ENCODE peak calls at places on chromosomes 13 and 19, in eight cellular contexts. L is IMR-90, W is GM23248, G is PC-3, S is neural progenitor cell, Y is trophoblast cell, Q is mesenchymal stem cell, I is hepatocyte. U is an unnamed sample. For H3K36me3, the result is how much of the 10 kb centered on the place peaks cover.

GRCh38 chr19:22783651-22784050 is 300 bp downstream of the ZNF99 start:
- DNase-seq in S (no peak), Q (no peak), L (no peak), I (no peak), W (no peak), G (no peak), Y (no peak), U (no peak)

GRCh38 chr13:74871671-74872070 is 610.3 kb downstream of the TBC1D4 start:
- DNase-seq in I (no peak), Y (no peak), S (no peak), G (peak), Q (no peak), W (no peak), L (no peak), U (no peak)

GRCh38 chr13:50224534-50224933 is 209.3 kb downstream of the KCNRG start:
- DNase-seq in I (no peak), Y (no peak), Q (no peak), L (peak), G (peak), S (no peak), W (peak), U (no peak)

GRCh38 chr13:31053098-31053497 is 108.6 kb downstream of the HSPH1 start:
- DNase-seq in S (no peak), I (no peak), G (peak), Y (no peak), W (peak), L (peak), Q (peak), U (no peak)

GRCh38 chr13:67421475-67421874 is 191.3 kb upstream of the PCDH9 start:
- DNase-seq in Q (no peak), Y (no peak), I (no peak), W (no peak), S (no peak), L (no peak), G (no peak), U (no peak)

GRCh38 chr13:59112375-59112774 is 1051.4 kb downstream of the DIAPH3 start:
- DNase-seq in Q (peak), G (peak), L (peak), Y (no peak), S (peak), W (peak), I (peak), U (no peak)

GRCh38 chr19:53965091-53965490 is 2.4 kb downstream of the CACNG8 start:
- DNase-seq in L (no peak), Q (no peak), S (no peak), G (no peak), W (no peak), I (no peak), Y (no peak), U (no peak)

GRCh38 chr13:91639316-91639715 is 240.9 kb downstream of the GPC5 start:
- DNase-seq in Q (no peak), W (no peak), I (no peak), L (peak), Y (no peak), G (no peak), S (no peak), U (no peak)

GRCh38 chr13:37735293-37735692 is 134.3 kb downstream of the TRPC4 start:
- DNase-seq in Q (no peak), Y (no peak), S (no peak), W (no peak), G (no peak), L (no peak), I (no peak), U (no peak)

GRCh38 chr13:85525411-85525810 is 273.8 kb downstream of the SLITRK6 start:
- DNase-seq in S (no peak), Y (no peak), G (no peak), Q (peak), W (no peak), L (no peak), I (no peak), U (no peak)

GRCh38 chr13:45372189-45373115 is 31.5 kb upstream of the TPT1 start:
- DNase-seq in G (no peak), Y (no peak), Q (no peak), L (peak), I (no peak), W (no peak), S (no peak), U (no peak)

GRCh38 chr13:108383676-108384075 is 114.2 kb downstream of the TNFSF13B start:
- DNase-seq in W (no peak), Q (no peak), L (no peak), S (no peak), I (no peak), G (no peak), Y (no peak), U (no peak)

GRCh38 chr13:113665582-113666323 is 1.3 kb upstream of the GRK1 start:
- DNase-seq in L (no peak), G (no peak), Y (no peak), I (no peak), W (no peak), S (no peak), Q (peak), U (no peak)

GRCh38 chr13:39870197-39870746 is 214.8 kb downstream of the COG6 start:
- DNase-seq in I (no peak), L (no peak), Y (no peak), W (peak), G (no peak), Q (no peak), S (no peak), U (no peak)

GRCh38 chr13:114110091-114110829 is 22.2 kb downstream of the RASA3 start:
- DNase-seq in G (no peak), Y (no peak), Q (peak), I (no peak), L (no peak), S (peak), W (peak), U (no peak)

GRCh38 chr13:34250151-34250550 is 432.2 kb downstream of the RFC3 start:
- DNase-seq in Q (peak), L (no peak), S (no peak), Y (no peak), W (no peak), I (no peak), G (no peak), U (no peak)

GRCh38 chr13:109818136-109818535 is 31.8 kb upstream of the IRS2 start:
- DNase-seq in L (no peak), W (no peak), Q (no peak), S (no peak), Y (no peak), G (no peak), I (no peak), U (no peak)

GRCh38 chr19:44808463-44809371 is at the start of gene BCAM:
- DNase-seq in L (peak), S (peak), Y (no peak), I (peak), W (peak), Q (peak), G (peak), U (no peak)

GRCh38 chr19:39297931-39298634 is 1.9 kb downstream of the IFNL1 start:
- DNase-seq in S (no peak), Y (no peak), W (no peak), G (no peak), L (no peak), Q (no peak), I (no peak), U (no peak)

GRCh38 chr13:64333888-64334287 is 2896.2 kb downstream of the PCDH9 start:
- DNase-seq in L (no peak), Y (no peak), Q (no peak), W (no peak), G (no peak), S (peak), I (no peak), U (no peak)

GRCh38 chr19:41697198-41697855 is 9.3 kb upstream of the CEACAM7 start:
- DNase-seq in W (no peak), Q (no peak), Y (no peak), G (no peak), I (no peak), L (no peak), S (no peak), U (no peak)

GRCh38 chr13:91017031-91017668 is 330.3 kb upstream of the MIR17HG start:
- DNase-seq in Y (peak), L (peak), I (peak), W (peak), S (peak), Q (peak), G (peak), U (no peak)

GRCh38 chr19:46717716-46718143 is 816 bp upstream of the PRKD2 start:
- DNase-seq in G (no peak), S (no peak), W (peak), Q (no peak), I (no peak), L (no peak), Y (no peak), U (no peak)

GRCh38 chr19:6260912-6261636 is 18.7 kb downstream of the MLLT1 start:
- DNase-seq in G (peak), S (peak), L (peak), W (peak), Q (peak), I (peak), Y (no peak), U (no peak)

GRCh38 chr13:94233401-94233800 is 246.1 kb downstream of the DCT start:
- DNase-seq in G (peak), L (peak), I (peak), Y (no peak), W (peak), S (no peak), Q (peak), U (no peak)

GRCh38 chr19:3573162-3573857 is 566 bp downstream of the HMG20B start:
- DNase-seq in W (peak), I (peak), S (peak), Q (no peak), L (no peak), G (no peak), Y (no peak), U (no peak)

GRCh38 chr13:60661514-60661913 is 264.5 kb downstream of the TDRD3 start:
- DNase-seq in Y (no peak), Q (no peak), S (peak), I (no peak), W (no peak), L (no peak), G (no peak), U (no peak)

GRCh38 chr19:802497-802887 is 5.2 kb downstream of the PTBP1 start:
- DNase-seq in G (no peak), Y (no peak), Q (no peak), I (no peak), S (peak), W (peak), L (no peak), U (no peak)
- H3K36me3 ChIP-seq in G (half or more), Y (half or more), Q (under half), I (under half), S (under half), W (under half), L (half or more), U (under half)

GRCh38 chr19:5246554-5247155 is 94.0 kb downstream of the PTPRS start:
- DNase-seq in L (no peak), W (no peak), Y (no peak), G (no peak), S (no peak), Q (no peak), I (no peak), U (no peak)
- H3K4me2 ChIP-seq in L (no peak), W (no peak), Y (no peak), G (no peak), S (no peak), Q (no peak), I (no peak), U (no peak)

GRCh38 chr19:35040474-35040825 is 1.1 kb upstream of the HPN start:
- DNase-seq in Y (no peak), G (no peak), Q (no peak), W (no peak), S (no peak), I (no peak), L (no peak), U (no peak)
- H3K4me3 ChIP-seq in Y (no peak), G (no peak), Q (no peak), W (no peak), S (no peak), I (no peak), L (no peak), U (no peak)

GRCh38 chr13:89496478-89496877 is 1825.3 kb downstream of the SLITRK5 start:
- DNase-seq in W (no peak), L (no peak), I (no peak), S (no peak), G (no peak), Y (no peak), Q (no peak), U (no peak)
- H3K36me3 ChIP-seq in W (under half), L (under half), I (under half), S (under half), G (under half), Y (under half), Q (under half), U (under half)

GRCh38 chr19:58440556-58440955 is 603 bp upstream of the ZNF132 start:
- DNase-seq in G (no peak), L (no peak), Y (no peak), S (no peak), Q (no peak), I (no peak), W (peak), U (no peak)
- H3K4me2 ChIP-seq in G (no peak), L (peak), Y (peak), S (no peak), Q (peak), I (peak), W (peak), U (peak)

GRCh38 chr13:27820524-27821482 is 28.5 kb downstream of the GSX1 start:
- DNase-seq in S (peak), Y (no peak), G (no peak), W (no peak), I (no peak), Q (peak), L (no peak), U (no peak)
- H3K4me3 ChIP-seq in S (peak), Y (no peak), G (no peak), W (no peak), I (no peak), Q (no peak), L (no peak), U (no peak)

GRCh38 chr19:18533058-18533457 is 10.3 kb downstream of the FKBP8 start:
- DNase-seq in Q (no peak), G (no peak), L (no peak), Y (no peak), I (no peak), S (no peak), W (no peak), U (no peak)
- H3K36me3 ChIP-seq in Q (half or more), G (under half), L (half or more), Y (half or more), I (under half), S (under half), W (under half), U (under half)

GRCh38 chr19:8148088-8148409 is 1.3 kb downstream of the FBN3 start:
- DNase-seq in S (no peak), I (no peak), G (no peak), Q (no peak), L (no peak), W (no peak), Y (no peak), U (no peak)

GRCh38 chr19:8150178-8150865 is 930 bp upstream of the FBN3 start:
- DNase-seq in Y (no peak), Q (no peak), L (no peak), I (no peak), S (no peak), W (no peak), G (no peak), U (no peak)

GRCh38 chr19:8148410-8149231 is 771 bp downstream of the FBN3 start:
- DNase-seq in S (peak), L (no peak), W (no peak), I (peak), G (peak), Q (no peak), Y (no peak), U (no peak)

GRCh38 chr19:8150998-8151397 is 1.6 kb upstream of the FBN3 start:
- DNase-seq in G (no peak), W (no peak), L (no peak), Q (no peak), Y (no peak), I (no peak), S (no peak), U (no peak)

DNA sequence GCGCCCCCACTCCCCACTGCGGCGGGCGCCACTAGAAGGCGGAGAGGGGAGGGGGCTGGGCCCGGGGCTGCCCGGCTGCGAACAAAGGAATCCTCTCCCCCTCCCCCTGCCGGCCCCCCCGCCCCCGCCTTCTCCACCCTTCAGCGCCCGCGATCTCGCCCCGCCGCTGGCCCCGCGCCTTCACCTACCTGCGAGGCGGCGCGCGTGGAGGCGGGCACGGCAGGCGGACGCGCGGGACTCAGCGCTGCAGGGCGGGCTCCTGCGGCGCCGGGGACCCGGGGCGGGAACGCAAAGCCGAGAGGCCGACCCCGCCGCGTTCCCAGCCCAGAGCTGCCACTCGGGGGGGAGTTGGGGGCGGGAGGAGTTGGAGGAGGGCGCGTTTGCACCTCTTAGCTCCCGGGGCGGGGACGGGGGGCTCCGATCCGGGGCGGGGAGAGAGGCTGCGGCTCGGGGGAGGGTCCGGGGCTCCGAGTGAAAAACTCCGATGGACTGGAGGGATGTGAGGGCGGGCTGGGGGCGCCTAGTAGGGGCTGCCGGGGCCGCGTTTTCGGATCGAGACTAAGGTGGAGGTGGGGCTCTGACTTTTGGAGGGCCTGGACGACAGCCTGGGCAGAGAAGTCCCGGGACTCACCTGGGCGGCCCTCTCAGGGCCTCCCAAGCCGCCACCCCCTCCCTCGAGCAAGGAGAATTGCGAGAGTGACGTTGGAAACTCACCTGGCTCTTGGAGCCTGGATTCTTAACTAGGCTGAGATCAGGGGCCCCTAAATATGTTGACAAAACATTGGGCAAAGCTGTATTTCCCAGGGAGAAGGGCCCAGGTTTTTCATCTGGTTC is at the start of gene FBN3:
- DNase-seq in W (no peak), Y (no peak), I (peak), S (peak), L (no peak), G (no peak), Q (no peak), U (no peak)
- H3K4me2 ChIP-seq in W (no peak), Y (peak), I (peak), S (peak), L (no peak), G (peak), Q (peak), U (peak)

GRCh38 chr13:111941845-111942447 is 125.0 kb upstream of the SOX1 start:
- DNase-seq in W (no peak), G (no peak), Q (no peak), Y (no peak), S (no peak), I (no peak), L (no peak), U (no peak)
- H3K4me3 ChIP-seq in W (no peak), G (no peak), Q (no peak), Y (peak), S (no peak), I (no peak), L (no peak), U (no peak)